ENCODE peak calls at places on chromosomes 1 and 21, in four cellular contexts. J is neuronal stem cell, F is NCI-H2171 treated with DMSO at 0.1 percent for 48 hours, D is ureter. A is an unnamed sample.

GRCh38 chr1:215761446-215761845 is 194.3 kb downstream of the KCTD3 start:
- DNase-seq in J (no peak), F (no peak), D (no peak), A (no peak)

GRCh38 chr1:204652556-204652955 is 33.0 kb downstream of the LRRN2 start:
- DNase-seq in J (no peak), F (peak; percentile 69), D (no peak), A (no peak)

GRCh38 chr1:79431341-79431740 is 424.8 kb upstream of the ADGRL4 start:
- DNase-seq in J (no peak), F (no peak), D (no peak), A (no peak)

GRCh38 chr1:115314765-115315164 is 23.3 kb downstream of the NGF start:
- DNase-seq in J (no peak), F (no peak), D (no peak), A (no peak)

GRCh38 chr1:223249854-223250631 is 107.0 kb upstream of the TLR5 start:
- DNase-seq in J (no peak), F (peak; percentile 50), D (no peak), A (peak; percentile 17)

GRCh38 chr1:201737350-201738060 is 91.5 kb upstream of the IPO9 start:
- DNase-seq in J (no peak), F (no peak), D (no peak), A (no peak)

GRCh38 chr1:193406901-193407300 is 220.5 kb upstream of the B3GALT2 start:
- DNase-seq in J (peak; percentile 6), F (peak; percentile 37), D (no peak), A (no peak)

GRCh38 chr1:163361123-163361934 is 39.6 kb downstream of the NUF2 start:
- DNase-seq in J (peak; percentile 6), F (peak; percentile 24), D (no peak), A (no peak)

GRCh38 chr21:45595574-45596295 is 47.8 kb upstream of the PCBP3 start:
- DNase-seq in J (no peak), F (no peak), D (no peak), A (no peak)

GRCh38 chr1:218778257-218778656 is 395.4 kb upstream of the LYPLAL1 start:
- DNase-seq in J (no peak), F (no peak), D (no peak), A (no peak)

GRCh38 chr1:157312270-157312812 is 174.1 kb upstream of the ETV3 start:
- DNase-seq in J (no peak), F (no peak), D (no peak), A (no peak)

GRCh38 chr1:117051224-117052064 is 8.7 kb upstream of the TTF2 start:
- DNase-seq in J (no peak), F (no peak), D (peak; percentile 60), A (peak; percentile 56)

GRCh38 chr1:67615886-67616285 is 69.1 kb upstream of the GADD45A start:
- DNase-seq in J (no peak), F (no peak), D (no peak), A (no peak)

GRCh38 chr1:223543559-223543958 is 121.9 kb downstream of the CAPN8 start:
- DNase-seq in J (no peak), F (no peak), D (no peak), A (no peak)

GRCh38 chr1:203871114-203871875 is 9.9 kb downstream of the SNRPE start:
- DNase-seq in J (peak; percentile 64), F (peak; percentile 71), D (peak; percentile 53), A (no peak)

GRCh38 chr1:29511436-29511835 is 275.1 kb downstream of the PTPRU start:
- DNase-seq in J (no peak), F (no peak), D (no peak), A (no peak)

GRCh38 chr1:30407030-30407861 is 316.1 kb downstream of the MATN1 start:
- DNase-seq in J (no peak), F (no peak), D (peak; percentile 36), A (peak; percentile 17)

GRCh38 chr1:150186789-150187559 is 37.3 kb downstream of the PLEKHO1 start:
- DNase-seq in J (no peak), F (peak; percentile 84), D (no peak), A (no peak)

GRCh38 chr1:174966000-174966572 is 33.7 kb upstream of the CACYBP start:
- DNase-seq in J (no peak), F (no peak), D (no peak), A (no peak)

GRCh38 chr1:236284291-236284711 is 2.5 kb upstream of the ERO1B start:
- DNase-seq in J (peak; percentile 39), F (no peak), D (no peak), A (no peak)

GRCh38 chr1:47785561-47786271 is 211.5 kb downstream of the TRABD2B start:
- DNase-seq in J (peak; percentile 12), F (no peak), D (no peak), A (no peak)

GRCh38 chr1:51063121-51063520 is 38.9 kb upstream of the C1orf185 start:
- DNase-seq in J (no peak), F (no peak), D (no peak), A (no peak)

GRCh38 chr1:232684331-232685105 is 54.6 kb upstream of the SIPA1L2 start:
- DNase-seq in J (no peak), F (no peak), D (no peak), A (no peak)